ENCODE peak calls at places on chromosomes 13 and 19, in seven cellular contexts. One of them, this sample, is unnamed.

GRCh38 chr19:45769821-45770191 is 754 bp upstream of the SIX5 start:
- DNase-seq in tibial artery: peak; percentile 83
- DNase-seq in GM23248: peak; percentile 83
- DNase-seq in upper lobe of right lung: no peak
- DNase-seq in tibial nerve: no peak
- DNase-seq in transverse colon: peak; percentile 65
- DNase-seq in esophagus squamous epithelium: no peak
- DNase-seq in this sample: no peak

GRCh38 chr13:41468631-41469030 is 11.3 kb downstream of the RGCC start:
- DNase-seq in tibial artery: no peak
- DNase-seq in GM23248: no peak
- DNase-seq in upper lobe of right lung: no peak
- DNase-seq in tibial nerve: no peak
- DNase-seq in transverse colon: no peak
- DNase-seq in esophagus squamous epithelium: no peak
- DNase-seq in this sample: no peak

GRCh38 chr19:10289167-10289835 is 451 bp upstream of the ICAM5 start:
- DNase-seq in tibial artery: no peak
- DNase-seq in GM23248: peak; percentile 93
- DNase-seq in upper lobe of right lung: peak; percentile 86
- DNase-seq in tibial nerve: no peak
- DNase-seq in transverse colon: peak; percentile 56
- DNase-seq in esophagus squamous epithelium: no peak
- DNase-seq in this sample: no peak

GRCh38 chr19:19750131-19750841 is 17.4 kb upstream of the ZNF14 start:
- DNase-seq in tibial artery: no peak
- DNase-seq in GM23248: no peak
- DNase-seq in upper lobe of right lung: no peak
- DNase-seq in tibial nerve: no peak
- DNase-seq in transverse colon: no peak
- DNase-seq in esophagus squamous epithelium: no peak
- DNase-seq in this sample: no peak

GRCh38 chr19:10557603-10558197 is 8.1 kb downstream of the KRI1 start:
- DNase-seq in tibial artery: no peak
- DNase-seq in GM23248: no peak
- DNase-seq in upper lobe of right lung: no peak
- DNase-seq in tibial nerve: no peak
- DNase-seq in transverse colon: no peak
- DNase-seq in esophagus squamous epithelium: no peak
- DNase-seq in this sample: no peak

GRCh38 chr13:105410602-105411001 is 1124.9 kb downstream of the EFNB2 start:
- DNase-seq in tibial artery: no peak
- DNase-seq in GM23248: peak; percentile 19
- DNase-seq in upper lobe of right lung: peak; percentile 86
- DNase-seq in tibial nerve: peak; percentile 46
- DNase-seq in transverse colon: peak; percentile 21
- DNase-seq in esophagus squamous epithelium: no peak
- DNase-seq in this sample: peak; percentile 12

GRCh38 chr13:71964491-71965108 is 97.6 kb upstream of the DACH1 start:
- DNase-seq in tibial artery: no peak
- DNase-seq in GM23248: no peak
- DNase-seq in upper lobe of right lung: no peak
- DNase-seq in tibial nerve: no peak
- DNase-seq in transverse colon: no peak
- DNase-seq in esophagus squamous epithelium: no peak
- DNase-seq in this sample: no peak

GRCh38 chr19:38730731-38731589 is 13.3 kb downstream of the CAPN12 start:
- DNase-seq in tibial artery: peak; percentile 62
- DNase-seq in GM23248: no peak
- DNase-seq in upper lobe of right lung: peak; percentile 62
- DNase-seq in tibial nerve: no peak
- DNase-seq in transverse colon: no peak
- DNase-seq in esophagus squamous epithelium: no peak
- DNase-seq in this sample: no peak

GRCh38 chr13:111511805-111512504 is 191.5 kb downstream of the TEX29 start:
- DNase-seq in tibial artery: no peak
- DNase-seq in GM23248: no peak
- DNase-seq in upper lobe of right lung: no peak
- DNase-seq in tibial nerve: no peak
- DNase-seq in transverse colon: no peak
- DNase-seq in esophagus squamous epithelium: no peak
- DNase-seq in this sample: no peak

GRCh38 chr13:33761744-33762143 is 56.2 kb upstream of the RFC3 start:
- DNase-seq in tibial artery: no peak
- DNase-seq in GM23248: peak; percentile 9
- DNase-seq in upper lobe of right lung: no peak
- DNase-seq in tibial nerve: no peak
- DNase-seq in transverse colon: no peak
- DNase-seq in esophagus squamous epithelium: no peak
- DNase-seq in this sample: peak; percentile 85

GRCh38 chr19:2529473-2529918 is 53.6 kb downstream of the GADD45B start:
- DNase-seq in tibial artery: no peak
- DNase-seq in GM23248: peak; percentile 97
- DNase-seq in upper lobe of right lung: no peak
- DNase-seq in tibial nerve: no peak
- DNase-seq in transverse colon: peak; percentile 42
- DNase-seq in esophagus squamous epithelium: no peak
- DNase-seq in this sample: no peak

GRCh38 chr19:54952591-54953344 is 5.4 kb upstream of the NLRP7 start:
- DNase-seq in tibial artery: no peak
- DNase-seq in GM23248: peak; percentile 54
- DNase-seq in upper lobe of right lung: peak; percentile 77
- DNase-seq in tibial nerve: no peak
- DNase-seq in transverse colon: no peak
- DNase-seq in esophagus squamous epithelium: no peak
- DNase-seq in this sample: no peak

GRCh38 chr19:14786421-14786851 is 8.1 kb upstream of the ADGRE2 start:
- DNase-seq in tibial artery: peak; percentile 51
- DNase-seq in GM23248: peak; percentile 41
- DNase-seq in upper lobe of right lung: no peak
- DNase-seq in tibial nerve: no peak
- DNase-seq in transverse colon: no peak
- DNase-seq in esophagus squamous epithelium: no peak
- DNase-seq in this sample: peak; percentile 37

GRCh38 chr19:42254083-42254849 is 662 bp downstream of the ERF start:
- DNase-seq in tibial artery: peak; percentile 89
- DNase-seq in GM23248: peak; percentile 84
- DNase-seq in upper lobe of right lung: peak; percentile 85
- DNase-seq in tibial nerve: peak; percentile 58
- DNase-seq in transverse colon: peak; percentile 84
- DNase-seq in esophagus squamous epithelium: no peak
- DNase-seq in this sample: peak; percentile 66

GRCh38 chr19:54297759-54298305 is 15.1 kb downstream of the LILRA5 start:
- DNase-seq in tibial artery: no peak
- DNase-seq in GM23248: no peak
- DNase-seq in upper lobe of right lung: no peak
- DNase-seq in tibial nerve: no peak
- DNase-seq in transverse colon: no peak
- DNase-seq in esophagus squamous epithelium: no peak
- DNase-seq in this sample: peak; percentile 10

GRCh38 chr13:94280357-94280756 is 199.1 kb downstream of the DCT start:
- DNase-seq in tibial artery: no peak
- DNase-seq in GM23248: no peak
- DNase-seq in upper lobe of right lung: no peak
- DNase-seq in tibial nerve: no peak
- DNase-seq in transverse colon: no peak
- DNase-seq in esophagus squamous epithelium: no peak
- DNase-seq in this sample: no peak

GRCh38 chr13:30881931-30882899 is 23.9 kb upstream of the MEDAG start:
- DNase-seq in tibial artery: no peak
- DNase-seq in GM23248: peak; percentile 36
- DNase-seq in upper lobe of right lung: no peak
- DNase-seq in tibial nerve: no peak
- DNase-seq in transverse colon: no peak
- DNase-seq in esophagus squamous epithelium: no peak
- DNase-seq in this sample: no peak

GRCh38 chr13:31072041-31072440 is 89.7 kb downstream of the HSPH1 start:
- DNase-seq in tibial artery: no peak
- DNase-seq in GM23248: peak; percentile 60
- DNase-seq in upper lobe of right lung: no peak
- DNase-seq in tibial nerve: no peak
- DNase-seq in transverse colon: no peak
- DNase-seq in esophagus squamous epithelium: no peak
- DNase-seq in this sample: no peak

GRCh38 chr19:12786149-12786870 is 5.0 kb upstream of the JUNB start:
- DNase-seq in tibial artery: peak; percentile 95
- DNase-seq in GM23248: no peak
- DNase-seq in upper lobe of right lung: peak; percentile 97
- DNase-seq in tibial nerve: no peak
- DNase-seq in transverse colon: peak; percentile 86
- DNase-seq in esophagus squamous epithelium: peak; percentile 50
- DNase-seq in this sample: no peak

GRCh38 chr13:98142427-98143156 is at the start of gene FARP1:
- DNase-seq in tibial artery: peak; percentile 88
- DNase-seq in GM23248: peak; percentile 88
- DNase-seq in upper lobe of right lung: peak; percentile 92
- DNase-seq in tibial nerve: peak; percentile 58
- DNase-seq in transverse colon: peak; percentile 84
- DNase-seq in esophagus squamous epithelium: no peak
- DNase-seq in this sample: peak; percentile 72

GRCh38 chr19:7923295-7924191 is 2.4 kb downstream of the CTXN1 start:
- DNase-seq in tibial artery: no peak
- DNase-seq in GM23248: no peak
- DNase-seq in upper lobe of right lung: no peak
- DNase-seq in tibial nerve: no peak
- DNase-seq in transverse colon: no peak
- DNase-seq in esophagus squamous epithelium: no peak
- DNase-seq in this sample: no peak

GRCh38 chr13:110506859-110507566 is 54.5 kb downstream of the RAB20 start:
- DNase-seq in tibial artery: peak; percentile 94
- DNase-seq in GM23248: no peak
- DNase-seq in upper lobe of right lung: peak; percentile 90
- DNase-seq in tibial nerve: peak; percentile 33
- DNase-seq in transverse colon: peak; percentile 90
- DNase-seq in esophagus squamous epithelium: no peak
- DNase-seq in this sample: no peak
- H3K36me3 ChIP-seq in tibial artery: peaks cover 89% of the 10 kb centered on the region
- H3K36me3 ChIP-seq in GM23248: peaks cover 12% of the 10 kb centered on the region
- H3K36me3 ChIP-seq in upper lobe of right lung: peaks cover 64% of the 10 kb centered on the region
- H3K36me3 ChIP-seq in tibial nerve: peaks cover 4% of the 10 kb centered on the region
- H3K36me3 ChIP-seq in transverse colon: no peaks in the 10 kb centered on the region
- H3K36me3 ChIP-seq in esophagus squamous epithelium: no peaks in the 10 kb centered on the region
- H3K36me3 ChIP-seq in this sample: peaks cover 62% of the 10 kb centered on the region

GRCh38 chr13:114033541-114034315 is 59.9 kb upstream of the C13orf46 start:
- DNase-seq in tibial artery: no peak
- DNase-seq in GM23248: no peak
- DNase-seq in upper lobe of right lung: no peak
- DNase-seq in tibial nerve: no peak
- DNase-seq in transverse colon: no peak
- DNase-seq in esophagus squamous epithelium: no peak
- DNase-seq in this sample: no peak

GRCh38 chr13:114037674-114038073 is 63.8 kb upstream of the C13orf46 start:
- DNase-seq in tibial artery: no peak
- DNase-seq in GM23248: no peak
- DNase-seq in upper lobe of right lung: no peak
- DNase-seq in tibial nerve: no peak
- DNase-seq in transverse colon: no peak
- DNase-seq in esophagus squamous epithelium: no peak
- DNase-seq in this sample: no peak

GRCh38 chr13:114035186-114035582 is 61.3 kb upstream of the C13orf46 start:
- DNase-seq in tibial artery: no peak
- DNase-seq in GM23248: no peak
- DNase-seq in upper lobe of right lung: no peak
- DNase-seq in tibial nerve: no peak
- DNase-seq in transverse colon: no peak
- DNase-seq in esophagus squamous epithelium: no peak
- DNase-seq in this sample: no peak

GRCh38 chr13:114034481-114034891 is 60.6 kb upstream of the C13orf46 start:
- DNase-seq in tibial artery: no peak
- DNase-seq in GM23248: peak; percentile 68
- DNase-seq in upper lobe of right lung: no peak
- DNase-seq in tibial nerve: no peak
- DNase-seq in transverse colon: no peak
- DNase-seq in esophagus squamous epithelium: no peak
- DNase-seq in this sample: no peak

GRCh38 chr13:114035583-114036501 is 62.0 kb upstream of the C13orf46 start:
- DNase-seq in tibial artery: no peak
- DNase-seq in GM23248: peak; percentile 69
- DNase-seq in upper lobe of right lung: no peak
- DNase-seq in tibial nerve: peak; percentile 51
- DNase-seq in transverse colon: no peak
- DNase-seq in esophagus squamous epithelium: no peak
- DNase-seq in this sample: peak; percentile 79
- H3K27ac ChIP-seq in tibial artery: peak overlapping the region; percentile 49
- H3K27ac ChIP-seq in GM23248: peak overlapping the region; percentile 30
- H3K27ac ChIP-seq in upper lobe of right lung: no peak overlapping the region
- H3K27ac ChIP-seq in tibial nerve: peak overlapping the region; percentile 68
- H3K27ac ChIP-seq in transverse colon: peak overlapping the region; percentile 34
- H3K27ac ChIP-seq in esophagus squamous epithelium: peak overlapping the region; percentile 40
- H3K27ac ChIP-seq in this sample: peak overlapping the region; percentile 65

GRCh38 chr13:77095288-77095687 is 68.3 kb upstream of the FBXL3 start:
- DNase-seq in tibial artery: no peak
- DNase-seq in GM23248: no peak
- DNase-seq in upper lobe of right lung: no peak
- DNase-seq in tibial nerve: no peak
- DNase-seq in transverse colon: no peak
- DNase-seq in esophagus squamous epithelium: no peak
- DNase-seq in this sample: no peak
- H3K36me3 ChIP-seq in tibial artery: peaks cover 76% of the 10 kb centered on the region
- H3K36me3 ChIP-seq in GM23248: peaks cover 52% of the 10 kb centered on the region
- H3K36me3 ChIP-seq in upper lobe of right lung: peaks cover 75% of the 10 kb centered on the region
- H3K36me3 ChIP-seq in tibial nerve: no peaks in the 10 kb centered on the region
- H3K36me3 ChIP-seq in transverse colon: no peaks in the 10 kb centered on the region
- H3K36me3 ChIP-seq in esophagus squamous epithelium: no peaks in the 10 kb centered on the region
- H3K36me3 ChIP-seq in this sample: peaks cover 12% of the 10 kb centered on the region

GRCh38 chr13:29453657-29454056 is 141.8 kb downstream of the SLC7A1 start:
- DNase-seq in tibial artery: no peak
- DNase-seq in GM23248: peak; percentile 25
- DNase-seq in upper lobe of right lung: no peak
- DNase-seq in tibial nerve: no peak
- DNase-seq in transverse colon: no peak
- DNase-seq in esophagus squamous epithelium: no peak
- DNase-seq in this sample: no peak

GRCh38 chr13:29458419-29458818 is 137.1 kb downstream of the SLC7A1 start:
- DNase-seq in tibial artery: no peak
- DNase-seq in GM23248: no peak
- DNase-seq in upper lobe of right lung: no peak
- DNase-seq in tibial nerve: no peak
- DNase-seq in transverse colon: no peak
- DNase-seq in esophagus squamous epithelium: no peak
- DNase-seq in this sample: no peak

GRCh38 chr13:29454931-29455481 is 140.5 kb downstream of the SLC7A1 start:
- DNase-seq in tibial artery: no peak
- DNase-seq in GM23248: peak; percentile 41
- DNase-seq in upper lobe of right lung: no peak
- DNase-seq in tibial nerve: no peak
- DNase-seq in transverse colon: no peak
- DNase-seq in esophagus squamous epithelium: no peak
- DNase-seq in this sample: peak; percentile 26

GRCh38 chr13:29457299-29457698 is 138.2 kb downstream of the SLC7A1 start:
- DNase-seq in tibial artery: no peak
- DNase-seq in GM23248: peak; percentile 88
- DNase-seq in upper lobe of right lung: no peak
- DNase-seq in tibial nerve: no peak
- DNase-seq in transverse colon: no peak
- DNase-seq in esophagus squamous epithelium: no peak
- DNase-seq in this sample: peak; percentile 68

DNA sequence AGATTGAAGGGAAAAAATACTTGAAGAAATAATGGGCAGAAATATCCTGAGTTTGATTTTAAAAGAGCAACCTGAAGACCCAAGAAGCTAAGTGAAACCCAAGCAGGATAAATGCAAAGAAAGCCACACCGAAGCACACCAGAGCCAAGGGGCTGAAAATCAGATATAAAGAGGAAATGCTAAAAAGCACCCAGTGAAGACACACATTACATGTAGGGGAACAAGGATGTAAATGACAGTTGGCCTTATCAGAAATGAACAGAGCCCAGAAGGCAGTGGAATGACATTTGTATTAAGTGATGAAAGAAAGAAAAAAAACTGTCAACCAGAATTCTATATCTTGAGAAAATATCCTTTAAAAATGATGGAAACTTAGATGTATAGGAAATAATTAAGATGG is 139.1 kb downstream of the SLC7A1 start:
- DNase-seq in tibial artery: no peak
- DNase-seq in GM23248: no peak
- DNase-seq in upper lobe of right lung: no peak
- DNase-seq in tibial nerve: no peak
- DNase-seq in transverse colon: no peak
- DNase-seq in esophagus squamous epithelium: no peak
- DNase-seq in this sample: no peak
- H3K27ac ChIP-seq in tibial artery: no peak overlapping the region
- H3K27ac ChIP-seq in GM23248: no peak overlapping the region
- H3K27ac ChIP-seq in upper lobe of right lung: no peak overlapping the region
- H3K27ac ChIP-seq in tibial nerve: no peak overlapping the region
- H3K27ac ChIP-seq in transverse colon: no peak overlapping the region
- H3K27ac ChIP-seq in esophagus squamous epithelium: no peak overlapping the region
- H3K27ac ChIP-seq in this sample: no peak overlapping the region